ENCODE peak calls at places on chromosomes 3 and 15, in four cellular contexts. G, J, W and Z are unnamed samples.
A peak's percentile ranks its signal among the peaks of the same experiment; 100 is the strongest.

GRCh38 chr3:113057117-113057516 is 66.3 kb downstream of the GTPBP8 start:
- DNase-seq in J (no peak), G (no peak), W (no peak), Z (no peak)

GRCh38 chr3:74633021-74633420 is 18.6 kb upstream of the CNTN3 start:
- DNase-seq in G (no peak), W (no peak), J (no peak), Z (peak; percentile 67)

GRCh38 chr3:65660000-65660598 is 378.6 kb downstream of the MAGI1 start:
- DNase-seq in W (no peak), G (no peak), J (no peak), Z (no peak)

GRCh38 chr3:191220908-191221307 is 21.9 kb downstream of the OSTN start:
- DNase-seq in W (no peak), G (no peak), J (no peak), Z (no peak)

GRCh38 chr3:116148881-116149530 is 296.3 kb downstream of the LSAMP start:
- DNase-seq in G (peak; percentile 44), W (no peak), J (no peak), Z (no peak)

GRCh38 chr3:30342319-30343060 is 263.9 kb upstream of the TGFBR2 start:
- DNase-seq in W (no peak), G (peak; percentile 90), J (no peak), Z (peak; percentile 89)

GRCh38 chr3:121821421-121822199 is 13.2 kb downstream of the IQCB1 start:
- DNase-seq in W (no peak), J (no peak), G (peak; percentile 7), Z (no peak)

GRCh38 chr3:176574736-176575135 is 622.5 kb downstream of the TBL1XR1 start:
- DNase-seq in G (no peak), W (no peak), J (no peak), Z (no peak)

GRCh38 chr15:94747510-94747909 is 516.1 kb downstream of the MCTP2 start:
- DNase-seq in J (no peak), G (no peak), W (no peak), Z (no peak)

GRCh38 chr3:40309925-40310635 is 573 bp downstream of the EIF1B start:
- DNase-seq in W (peak; percentile 40), J (no peak), G (peak; percentile 58), Z (peak; percentile 17)

GRCh38 chr3:23113455-23114171 is 89.5 kb upstream of the UBE2E2 start:
- DNase-seq in J (no peak), W (no peak), G (peak; percentile 6), Z (peak; percentile 80)

GRCh38 chr3:71219744-71220638 is 363.5 kb downstream of the FOXP1 start:
- DNase-seq in G (no peak), J (no peak), W (no peak), Z (no peak)

GRCh38 chr3:189947948-189948723 is 172.6 kb downstream of the P3H2 start:
- DNase-seq in J (no peak), G (peak; percentile 49), W (no peak), Z (peak; percentile 73)

GRCh38 chr3:152301745-152302181 is 33.0 kb downstream of the MBNL1 start:
- DNase-seq in G (no peak), W (no peak), J (no peak), Z (no peak)

GRCh38 chr3:194084284-194084683 is 51.7 kb upstream of the HES1 start:
- DNase-seq in J (no peak), G (no peak), W (no peak), Z (no peak)

GRCh38 chr3:186002884-186003472 is 65.2 kb upstream of the TRA2B start:
- DNase-seq in W (no peak), G (peak; percentile 21), J (peak; percentile 54), Z (no peak)

GRCh38 chr15:51780636-51781035 is 29.2 kb downstream of the TMOD2 start:
- DNase-seq in W (no peak), J (no peak), G (peak; percentile 21), Z (peak; percentile 22)

GRCh38 chr15:62173215-62173614 is 8.1 kb upstream of the C2CD4B start:
- DNase-seq in J (no peak), G (no peak), W (no peak), Z (no peak)

GRCh38 chr3:42911551-42911950 is 5.6 kb downstream of the ZNF662 start:
- DNase-seq in W (no peak), J (no peak), G (no peak), Z (no peak)

GRCh38 chr3:57805263-57805662 is 49.2 kb downstream of the SLMAP start:
- DNase-seq in G (no peak), W (no peak), J (no peak), Z (peak; percentile 25)

GRCh38 chr3:133295199-133295901 is 104.5 kb upstream of the BFSP2 start:
- DNase-seq in J (peak; percentile 38), G (no peak), W (no peak), Z (no peak)

GRCh38 chr3:168052517-168052916 is 43.2 kb downstream of the GOLIM4 start:
- DNase-seq in J (no peak), W (no peak), G (no peak), Z (no peak)

GRCh38 chr3:22141769-22142168 is 390.8 kb upstream of the ZNF385D start:
- DNase-seq in J (no peak), W (no peak), G (no peak), Z (no peak)

GRCh38 chr15:35674873-35675781 is 129.2 kb upstream of the DPH6 start:
- DNase-seq in J (no peak), W (no peak), G (peak; percentile 84), Z (no peak)

GRCh38 chr3:195583831-195584542 is at the start of gene APOD:
- DNase-seq in G (no peak), J (no peak), W (no peak), Z (no peak)

GRCh38 chr15:66588537-66588936 is 22.7 kb upstream of the LCTL start:
- DNase-seq in J (peak; percentile 74), W (no peak), G (no peak), Z (no peak)

GRCh38 chr15:83626171-83626802 is 27.6 kb upstream of the ADAMTSL3 start:
- DNase-seq in J (no peak), W (no peak), G (peak; percentile 2), Z (no peak)

GRCh38 chr3:86986666-86987420 is 4.1 kb downstream of the VGLL3 start:
- DNase-seq in J (no peak), W (no peak), G (peak; percentile 40), Z (peak; percentile 26)

GRCh38 chr15:91853501-91853967 is at the start of gene SLCO3A1:
- DNase-seq in G (peak; percentile 24), J (peak; percentile 68), W (peak; percentile 64), Z (no peak)
- H2BK120ac ChIP-seq in G (no peak within 1 kb of the TSS), J (no peak within 1 kb of the TSS), W (no peak within 1 kb of the TSS), Z (no peak within 1 kb of the TSS)

DNA sequence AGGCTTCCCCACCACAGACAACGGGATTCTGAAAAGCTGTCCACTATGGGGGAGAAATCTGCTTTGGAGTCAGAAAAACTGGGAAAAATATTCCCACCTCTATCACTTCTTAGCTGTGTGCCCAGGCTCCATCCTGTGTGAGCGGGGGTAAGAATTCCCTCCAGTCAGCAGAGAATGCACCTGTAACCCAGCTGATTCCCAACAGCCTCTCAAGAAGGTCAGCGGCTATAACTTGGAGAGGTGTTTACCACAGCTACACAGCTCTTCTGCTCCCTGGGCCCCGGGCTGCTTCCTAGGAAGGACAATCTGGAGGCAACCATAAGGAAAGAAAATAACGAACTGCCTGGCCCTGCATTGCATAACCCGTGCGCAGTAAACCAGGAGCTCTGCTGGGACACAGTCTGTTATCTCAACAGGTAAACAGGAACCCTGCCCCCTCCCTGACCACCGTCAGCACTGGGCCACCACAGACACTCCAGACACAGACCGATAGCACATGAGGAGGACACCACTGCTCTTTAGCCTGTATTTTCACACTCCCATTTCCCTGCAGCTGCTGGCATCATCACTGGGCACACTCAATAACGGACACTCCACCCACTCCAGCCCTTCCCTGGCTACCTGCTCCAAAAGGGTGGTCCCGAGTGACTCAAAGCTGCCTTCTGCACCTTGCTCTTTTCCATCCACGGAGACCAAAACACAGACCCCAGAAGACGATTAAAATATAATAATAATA is 2.1 kb downstream of the RAB43 start:
- DNase-seq in W (no peak), G (peak; percentile 11), J (no peak), Z (no peak)
- H2BK12ac ChIP-seq in W (no peak overlapping the region), G (no peak overlapping the region), J (peak overlapping the region; percentile 58), Z (no peak overlapping the region)

GRCh38 chr3:47028667-47029066 is 49.2 kb downstream of the NBEAL2 start:
- DNase-seq in W (no peak), J (no peak), G (no peak), Z (no peak)

GRCh38 chr3:47024932-47025331 is 45.5 kb downstream of the NBEAL2 start:
- DNase-seq in W (no peak), J (no peak), G (no peak), Z (no peak)

GRCh38 chr3:47022540-47023161 is 43.2 kb downstream of the NBEAL2 start:
- DNase-seq in G (peak; percentile 24), W (no peak), J (no peak), Z (no peak)

DNA sequence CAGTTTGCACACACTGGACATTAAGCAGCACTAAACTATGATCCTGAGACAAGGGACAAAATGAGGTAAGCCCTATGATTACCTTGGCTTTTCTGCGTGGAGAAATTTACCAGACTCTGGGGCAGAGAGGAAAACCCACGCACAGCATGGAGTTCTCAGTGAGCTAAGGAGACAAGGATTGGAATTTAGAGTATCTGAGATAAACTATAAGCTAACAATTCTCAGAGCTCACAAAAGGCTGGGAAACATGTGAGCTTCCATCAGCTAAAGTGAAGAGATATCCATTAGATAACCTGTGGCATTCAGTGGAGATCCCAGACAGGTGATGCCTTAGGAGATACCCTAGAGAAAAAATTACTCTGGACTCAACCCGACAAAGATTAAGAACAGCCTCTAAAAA is 48.7 kb downstream of the NBEAL2 start:
- DNase-seq in W (no peak), G (no peak), J (no peak), Z (no peak)
- H3K27ac ChIP-seq in W (no peak overlapping the region), G (peak overlapping the region; percentile 19), J (no peak overlapping the region), Z (peak overlapping the region; percentile 41)

GRCh38 chr3:171285287-171285686 is 174.9 kb downstream of the TNIK start:
- DNase-seq in J (no peak), W (no peak), G (peak; percentile 36), Z (no peak)

GRCh38 chr3:171282041-171282440 is 178.2 kb downstream of the TNIK start:
- DNase-seq in G (peak; percentile 53), W (no peak), J (no peak), Z (no peak)

GRCh38 chr3:171281256-171281655 is 178.9 kb downstream of the TNIK start:
- DNase-seq in J (no peak), W (no peak), G (no peak), Z (no peak)

GRCh38 chr3:171284308-171285075 is 175.7 kb downstream of the TNIK start:
- DNase-seq in J (no peak), G (peak; percentile 98), W (no peak), Z (peak; percentile 13)

DNA sequence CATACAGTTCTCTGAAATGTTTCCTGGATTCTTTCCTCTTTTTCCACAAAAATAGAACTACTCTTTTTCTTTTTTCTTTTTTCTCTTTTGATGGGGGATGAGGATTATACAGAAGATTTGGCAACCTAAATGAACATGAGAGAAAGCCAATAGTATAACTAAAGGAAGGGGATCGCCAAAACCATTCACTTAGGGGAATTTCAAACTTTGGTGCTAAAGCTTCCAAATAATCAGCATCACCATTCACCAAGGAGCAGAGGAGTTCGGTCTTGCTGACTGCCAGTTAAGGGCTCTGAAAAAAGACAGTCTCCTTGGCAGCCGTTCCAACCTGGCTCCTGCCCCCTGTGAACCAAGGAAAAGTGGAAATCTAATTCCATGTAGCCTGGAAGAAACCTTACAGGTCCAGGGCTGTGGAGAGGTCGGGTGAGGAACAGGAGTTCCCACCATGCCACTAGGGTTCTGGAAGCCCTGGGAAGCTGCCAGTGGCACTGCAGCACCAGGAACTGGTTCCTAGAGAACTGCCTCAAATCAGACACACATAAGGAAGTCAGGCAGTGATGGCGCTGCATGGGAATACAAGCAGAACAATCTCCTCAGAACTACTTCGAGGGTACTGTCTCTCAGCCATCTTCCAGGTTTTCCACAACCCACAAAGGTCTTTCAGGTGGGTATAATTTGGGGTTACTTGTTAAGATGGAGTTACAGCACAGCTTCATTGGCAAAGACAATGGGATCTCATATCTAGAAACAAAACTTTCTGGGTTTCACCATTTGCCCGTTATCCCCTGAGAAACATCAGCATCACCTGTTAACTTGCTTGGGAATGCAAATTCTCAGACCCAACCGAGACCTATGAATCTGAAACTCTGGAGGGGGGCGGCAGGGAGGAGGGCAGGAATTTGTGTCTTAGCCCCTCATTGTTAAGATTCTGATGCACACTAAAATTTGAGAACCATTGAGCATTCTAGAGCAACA is 176.7 kb downstream of the TNIK start:
- DNase-seq in J (no peak), W (no peak), G (no peak), Z (no peak)
- H2BK120ac ChIP-seq in J (no peak overlapping the region), W (no peak overlapping the region), G (peak overlapping the region; percentile 3), Z (no peak overlapping the region)